ENCODE peak calls at places on chromosomes 3 and 15, in seven cellular contexts. A is stomach, C is mucosa of descending colon, M is AG04450, D is pancreas, R is cardiac fibroblast, N is GM12878. X is an unnamed sample.

GRCh38 chr15:64452988-64453688 is 7.2 kb upstream of the ZNF609 start:
- DNase-seq in A (peak; percentile 76), C (no peak), M (no peak), D (peak; percentile 63), R (peak; percentile 69), N (no peak), X (no peak)

GRCh38 chr3:12822725-12823373 is 18.5 kb downstream of the RPL32 start:
- DNase-seq in A (no peak), C (no peak), M (no peak), D (no peak), R (peak; percentile 57), N (no peak), X (peak; percentile 35)

GRCh38 chr3:46695177-46695961 is 1.9 kb upstream of the ALS2CL start:
- DNase-seq in A (peak; percentile 39), C (peak; percentile 43), M (no peak), D (no peak), R (peak; percentile 77), N (no peak), X (peak; percentile 25)

GRCh38 chr15:64143276-64143675 is 8.3 kb upstream of the SNX22 start:
- DNase-seq in A (no peak), C (no peak), M (no peak), D (no peak), R (no peak), N (no peak), X (no peak)

GRCh38 chr15:69573815-69574472 is 121.3 kb downstream of the RPLP1 start:
- DNase-seq in A (no peak), C (no peak), M (no peak), D (no peak), R (peak; percentile 41), N (no peak), X (peak; percentile 18)

GRCh38 chr3:187112934-187113793 is 26.1 kb downstream of the RPL39L start:
- DNase-seq in A (no peak), C (no peak), M (no peak), D (no peak), R (peak; percentile 55), N (no peak), X (peak; percentile 55)

GRCh38 chr3:189664311-189664710 is 33.1 kb downstream of the TP63 start:
- DNase-seq in A (no peak), C (no peak), M (peak; percentile 82), D (no peak), R (peak; percentile 87), N (no peak), X (peak; percentile 96)

GRCh38 chr3:52253314-52254260 is 8.0 kb downstream of the PPM1M start:
- DNase-seq in A (peak; percentile 48), C (no peak), M (no peak), D (no peak), R (no peak), N (peak; percentile 85), X (no peak)

GRCh38 chr3:197394464-197395321 is 96.3 kb upstream of the DLG1 start:
- DNase-seq in A (peak; percentile 38), C (no peak), M (peak; percentile 97), D (no peak), R (peak; percentile 97), N (peak; percentile 96), X (peak; percentile 100)

GRCh38 chr3:149576071-149576564 is 81.7 kb downstream of the WWTR1 start:
- DNase-seq in A (no peak), C (no peak), M (peak; percentile 90), D (no peak), R (peak; percentile 98), N (no peak), X (peak; percentile 99)

GRCh38 chr3:79467721-79468120 is 300.1 kb downstream of the ROBO1 start:
- DNase-seq in A (no peak), C (no peak), M (no peak), D (no peak), R (no peak), N (no peak), X (no peak)

GRCh38 chr15:77481670-77482069 is 61.0 kb downstream of the HMG20A start:
- DNase-seq in A (no peak), C (no peak), M (no peak), D (no peak), R (peak; percentile 66), N (no peak), X (peak; percentile 65)

GRCh38 chr3:33277193-33277882 is at the start of gene FBXL2:
- DNase-seq in A (peak; percentile 56), C (peak; percentile 42), M (peak; percentile 2), D (peak; percentile 89), R (peak; percentile 75), N (no peak), X (peak; percentile 49)

GRCh38 chr15:63347074-63347859 is 34.4 kb downstream of the CA12 start:
- DNase-seq in A (no peak), C (no peak), M (no peak), D (no peak), R (peak; percentile 47), N (no peak), X (no peak)

GRCh38 chr15:98532063-98532462 is 116.3 kb upstream of the IGF1R start:
- DNase-seq in A (no peak), C (no peak), M (no peak), D (no peak), R (no peak), N (no peak), X (no peak)

GRCh38 chr3:148319960-148320359 is 377.7 kb upstream of the AGTR1 start:
- DNase-seq in A (no peak), C (no peak), M (no peak), D (no peak), R (no peak), N (no peak), X (peak; percentile 18)

GRCh38 chr3:8532251-8532831 is 30.7 kb downstream of the LMCD1 start:
- DNase-seq in A (no peak), C (no peak), M (no peak), D (no peak), R (no peak), N (no peak), X (peak; percentile 94)

GRCh38 chr15:75639191-75639708 is 774 bp downstream of the IMP3 start:
- DNase-seq in A (no peak), C (no peak), M (no peak), D (no peak), R (peak; percentile 23), N (no peak), X (no peak)

GRCh38 chr15:88839146-88839545 is 35.9 kb downstream of the ACAN start:
- DNase-seq in A (no peak), C (no peak), M (no peak), D (no peak), R (no peak), N (no peak), X (peak; percentile 1)

GRCh38 chr15:50681467-50681866 is 5.1 kb downstream of the TRPM7 start:
- DNase-seq in A (no peak), C (no peak), M (no peak), D (no peak), R (no peak), N (no peak), X (no peak)
- H3K4me3 ChIP-seq in A (no peak overlapping the region), C (no peak overlapping the region), M (no peak overlapping the region), D (no peak overlapping the region), R (no peak overlapping the region), N (peak overlapping the region; percentile 39), X (no peak overlapping the region)

GRCh38 chr15:23072633-23073032 is 33.3 kb upstream of the TUBGCP5 start:
- DNase-seq in A (no peak), C (no peak), M (no peak), D (no peak), R (no peak), N (no peak), X (no peak)

GRCh38 chr15:23065836-23066235 is 26.5 kb upstream of the TUBGCP5 start:
- DNase-seq in A (no peak), C (no peak), M (no peak), D (no peak), R (no peak), N (no peak), X (no peak)

GRCh38 chr15:23073890-23074631 is 34.7 kb upstream of the TUBGCP5 start:
- DNase-seq in A (no peak), C (no peak), M (no peak), D (peak; percentile 80), R (no peak), N (no peak), X (no peak)

GRCh38 chr15:23067416-23067815 is 28.0 kb upstream of the TUBGCP5 start:
- DNase-seq in A (no peak), C (no peak), M (no peak), D (no peak), R (no peak), N (no peak), X (no peak)

GRCh38 chr15:23069496-23070166 is 30.3 kb upstream of the TUBGCP5 start:
- DNase-seq in A (no peak), C (no peak), M (no peak), D (no peak), R (no peak), N (no peak), X (no peak)
- TF ChIP-seq CTCF in A (no peak), C (no peak), M (no peak), D (no peak), R (no peak), N (peak; percentile 13), X (peak; percentile 13)

GRCh38 chr15:42275780-42276395 is 2.7 kb upstream of the TMEM87A start:
- DNase-seq in A (no peak), C (no peak), M (no peak), D (no peak), R (no peak), N (no peak), X (no peak)
- H3K4me3 ChIP-seq in A (peak overlapping the region; percentile 65), C (no peak overlapping the region), M (no peak overlapping the region), D (peak overlapping the region; percentile 60), R (no peak overlapping the region), N (peak overlapping the region; percentile 85), X (peak overlapping the region; percentile 97)

DNA sequence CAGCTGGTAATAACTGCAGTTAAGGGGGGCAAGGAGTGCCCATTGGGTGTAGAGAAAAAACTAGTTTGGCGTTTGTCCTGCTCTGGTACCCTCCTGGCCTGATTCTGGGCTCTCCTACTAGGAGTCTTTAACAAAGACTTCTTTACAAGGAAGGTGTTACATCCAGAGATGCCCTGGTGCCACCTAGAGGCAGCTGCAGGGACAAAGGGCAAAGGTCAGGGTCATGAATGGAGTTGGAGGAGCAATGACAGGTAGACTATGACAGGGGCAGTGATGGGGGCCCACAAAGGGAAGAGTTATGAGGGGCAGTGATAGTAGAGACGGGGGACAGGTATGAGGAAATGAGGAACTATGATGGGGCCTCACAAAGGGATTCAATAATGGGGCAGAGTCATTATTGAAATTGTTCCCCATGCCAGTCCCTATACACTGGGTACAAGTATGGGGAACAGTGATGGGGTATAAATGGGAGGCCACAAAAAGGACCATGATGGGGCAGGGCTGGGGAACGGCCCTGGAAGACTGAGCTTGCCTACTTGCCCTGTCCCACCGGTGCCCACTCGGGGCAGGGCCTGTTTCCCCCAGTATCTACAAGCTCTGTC is 7.9 kb downstream of the CCDC71 start:
- DNase-seq in A (peak; percentile 62), C (peak; percentile 68), M (no peak), D (no peak), R (peak; percentile 25), N (peak; percentile 13), X (peak; percentile 23)
- TF ChIP-seq CTCF in A (no peak), C (peak; percentile 36), M (peak; percentile 13), D (no peak), R (peak; percentile 32), N (peak; percentile 75), X (peak; percentile 32)

GRCh38 chr15:52699457-52699856 is 20.3 kb upstream of the ATOSA start:
- DNase-seq in A (no peak), C (no peak), M (no peak), D (no peak), R (no peak), N (no peak), X (no peak)
- H3K4me3 ChIP-seq in A (no peak overlapping the region), C (no peak overlapping the region), M (no peak overlapping the region), D (no peak overlapping the region), R (no peak overlapping the region), N (no peak overlapping the region), X (no peak overlapping the region)